ENCODE peak calls at places on chromosomes 5 and 9, in six cellular contexts. One of them, this sample, is unnamed.

GRCh38 chr5:104189909-104190308 is 627.3 kb upstream of the NUDT12 start:
- DNase-seq in hepatic stellate cell: peak; percentile 1
- DNase-seq in COR-L47: no peak
- DNase-seq in spleen: no peak
- DNase-seq in CD4-positive, alpha-beta T cell: no peak
- DNase-seq in renal cortical epithelial cell: no peak
- DNase-seq in this sample: no peak

GRCh38 chr5:111461261-111461671 is 51.1 kb downstream of the STARD4 start:
- DNase-seq in hepatic stellate cell: peak; percentile 29
- DNase-seq in COR-L47: peak; percentile 57
- DNase-seq in spleen: no peak
- DNase-seq in CD4-positive, alpha-beta T cell: no peak
- DNase-seq in renal cortical epithelial cell: peak; percentile 16
- DNase-seq in this sample: no peak

GRCh38 chr5:143968071-143968878 is 156.3 kb downstream of the HMHB1 start:
- DNase-seq in hepatic stellate cell: peak; percentile 19
- DNase-seq in COR-L47: no peak
- DNase-seq in spleen: no peak
- DNase-seq in CD4-positive, alpha-beta T cell: no peak
- DNase-seq in renal cortical epithelial cell: peak; percentile 77
- DNase-seq in this sample: no peak

GRCh38 chr9:10612649-10613398 is at the start of gene PTPRD:
- DNase-seq in hepatic stellate cell: peak; percentile 30
- DNase-seq in COR-L47: peak; percentile 81
- DNase-seq in spleen: peak; percentile 68
- DNase-seq in CD4-positive, alpha-beta T cell: no peak
- DNase-seq in renal cortical epithelial cell: peak; percentile 19
- DNase-seq in this sample: no peak

GRCh38 chr5:155728146-155728856 is 598.7 kb upstream of the SGCD start:
- DNase-seq in hepatic stellate cell: no peak
- DNase-seq in COR-L47: peak; percentile 58
- DNase-seq in spleen: peak; percentile 72
- DNase-seq in CD4-positive, alpha-beta T cell: no peak
- DNase-seq in renal cortical epithelial cell: no peak
- DNase-seq in this sample: peak; percentile 85

GRCh38 chr9:95297316-95297715 is 20.2 kb downstream of the FANCC start:
- DNase-seq in hepatic stellate cell: no peak
- DNase-seq in COR-L47: no peak
- DNase-seq in spleen: no peak
- DNase-seq in CD4-positive, alpha-beta T cell: no peak
- DNase-seq in renal cortical epithelial cell: no peak
- DNase-seq in this sample: no peak

GRCh38 chr5:148421661-148422060 is 37.9 kb downstream of the FBXO38 start:
- DNase-seq in hepatic stellate cell: no peak
- DNase-seq in COR-L47: no peak
- DNase-seq in spleen: no peak
- DNase-seq in CD4-positive, alpha-beta T cell: no peak
- DNase-seq in renal cortical epithelial cell: no peak
- DNase-seq in this sample: no peak

GRCh38 chr5:119953474-119953873 is 324.1 kb downstream of the FAM170A start:
- DNase-seq in hepatic stellate cell: no peak
- DNase-seq in COR-L47: no peak
- DNase-seq in spleen: no peak
- DNase-seq in CD4-positive, alpha-beta T cell: no peak
- DNase-seq in renal cortical epithelial cell: no peak
- DNase-seq in this sample: no peak

GRCh38 chr9:126347911-126348760 is 21.5 kb downstream of the MVB12B start:
- DNase-seq in hepatic stellate cell: no peak
- DNase-seq in COR-L47: no peak
- DNase-seq in spleen: no peak
- DNase-seq in CD4-positive, alpha-beta T cell: no peak
- DNase-seq in renal cortical epithelial cell: peak; percentile 46
- DNase-seq in this sample: no peak

GRCh38 chr5:103283120-103283519 is 24.6 kb downstream of the MACIR start:
- DNase-seq in hepatic stellate cell: no peak
- DNase-seq in COR-L47: no peak
- DNase-seq in spleen: no peak
- DNase-seq in CD4-positive, alpha-beta T cell: no peak
- DNase-seq in renal cortical epithelial cell: no peak
- DNase-seq in this sample: no peak